ENCODE peak calls at places on chromosomes 6 and 20, in four cellular contexts. I is T-helper 9 cell, O is cardiac fibroblast, A is heart left ventricle. R is an unnamed sample.

GRCh38 chr6:99589290-99589672 is 17.4 kb upstream of the PRDM13 start:
- DNase-seq in O (no peak), A (no peak), I (no peak), R (no peak)

GRCh38 chr6:17099401-17100059 is 2.3 kb upstream of the STMND1 start:
- DNase-seq in A (no peak), I (no peak), O (no peak), R (no peak)

GRCh38 chr6:169263836-169264608 is 10.4 kb upstream of the THBS2 start:
- DNase-seq in A (no peak), O (peak), I (no peak), R (no peak)

GRCh38 chr6:42276008-42276890 is 58.6 kb upstream of the MRPS10 start:
- DNase-seq in A (peak), O (peak), I (no peak), R (peak)

GRCh38 chr20:33202451-33202850 is 14.7 kb upstream of the BPIFA3 start:
- DNase-seq in O (no peak), A (no peak), I (no peak), R (no peak)

GRCh38 chr6:131295081-131295480 is 159.8 kb downstream of the AKAP7 start:
- DNase-seq in O (no peak), I (no peak), A (no peak), R (no peak)

GRCh38 chr6:6008648-6009421 is 2.1 kb upstream of the NRN1 start:
- DNase-seq in O (peak), I (no peak), A (peak), R (peak)

GRCh38 chr20:38863024-38863851 is 57.7 kb downstream of the PPP1R16B start:
- DNase-seq in O (no peak), A (no peak), I (peak), R (no peak)

GRCh38 chr6:8589941-8590676 is 154.8 kb upstream of the SLC35B3 start:
- DNase-seq in I (no peak), A (no peak), O (no peak), R (no peak)

GRCh38 chr6:1080453-1081328 is 231.2 kb upstream of the FOXQ1 start:
- DNase-seq in A (no peak), O (no peak), I (no peak), R (no peak)

GRCh38 chr6:112502348-112503130 is 155.4 kb downstream of the RFPL4B start:
- DNase-seq in O (peak), A (no peak), I (no peak), R (no peak)

GRCh38 chr20:227439-228105 is 514 bp downstream of the DEFB129 start:
- DNase-seq in I (no peak), O (no peak), A (no peak), R (no peak)

R was measured in ovary.